ENCODE peak calls at places on chromosome 21, in five cellular contexts. One of them, this sample, is unnamed.

GRCh38 chr21:46128983-46129571 is 26.3 kb downstream of the FTCD start:
- DNase-seq in activated T-cell treated with anti-CD3 and anti-CD28 coated beads, Interleukin-2, amount 50 U/mL, for 72 hours: no peak
- DNase-seq in MV-4-11: no peak
- DNase-seq in AG04450: no peak
- DNase-seq in heart right ventricle: peak
- DNase-seq in this sample: no peak

GRCh38 chr21:46621457-46622182 is 13.9 kb upstream of the PRMT2 start:
- DNase-seq in heart right ventricle: no peak
- DNase-seq in activated T-cell treated with anti-CD3 and anti-CD28 coated beads, Interleukin-2, amount 50 U/mL, for 72 hours: no peak
- DNase-seq in MV-4-11: peak
- DNase-seq in AG04450: no peak
- DNase-seq in this sample: peak

GRCh38 chr21:33820371-33820770 is 95.2 kb downstream of the ATP5PO start:
- DNase-seq in AG04450: no peak
- DNase-seq in MV-4-11: no peak
- DNase-seq in heart right ventricle: no peak
- DNase-seq in activated T-cell treated with anti-CD3 and anti-CD28 coated beads, Interleukin-2, amount 50 U/mL, for 72 hours: no peak
- DNase-seq in this sample: no peak

GRCh38 chr21:27674037-27674436 is 707.1 kb upstream of the ADAMTS5 start:
- DNase-seq in MV-4-11: no peak
- DNase-seq in activated T-cell treated with anti-CD3 and anti-CD28 coated beads, Interleukin-2, amount 50 U/mL, for 72 hours: no peak
- DNase-seq in AG04450: peak
- DNase-seq in heart right ventricle: no peak
- DNase-seq in this sample: no peak

GRCh38 chr21:25639167-25639921 is at the start of gene JAM2:
- DNase-seq in heart right ventricle: peak
- DNase-seq in AG04450: no peak
- DNase-seq in MV-4-11: no peak
- DNase-seq in activated T-cell treated with anti-CD3 and anti-CD28 coated beads, Interleukin-2, amount 50 U/mL, for 72 hours: peak
- DNase-seq in this sample: peak

GRCh38 chr21:18403685-18404084 is at the start of gene TMPRSS15:
- DNase-seq in MV-4-11: no peak
- DNase-seq in AG04450: no peak
- DNase-seq in heart right ventricle: no peak
- DNase-seq in activated T-cell treated with anti-CD3 and anti-CD28 coated beads, Interleukin-2, amount 50 U/mL, for 72 hours: no peak
- DNase-seq in this sample: no peak

GRCh38 chr21:44941567-44941966 is 1.7 kb downstream of the SLX9 start:
- DNase-seq in activated T-cell treated with anti-CD3 and anti-CD28 coated beads, Interleukin-2, amount 50 U/mL, for 72 hours: no peak
- DNase-seq in AG04450: no peak
- DNase-seq in MV-4-11: no peak
- DNase-seq in heart right ventricle: no peak
- DNase-seq in this sample: no peak

GRCh38 chr21:17440955-17441354 is 71.9 kb upstream of the CXADR start:
- DNase-seq in activated T-cell treated with anti-CD3 and anti-CD28 coated beads, Interleukin-2, amount 50 U/mL, for 72 hours: no peak
- DNase-seq in heart right ventricle: no peak
- DNase-seq in MV-4-11: peak
- DNase-seq in AG04450: no peak
- DNase-seq in this sample: no peak

GRCh38 chr21:34886554-34887385 is 162.3 kb downstream of the RUNX1 start:
- DNase-seq in AG04450: no peak
- DNase-seq in activated T-cell treated with anti-CD3 and anti-CD28 coated beads, Interleukin-2, amount 50 U/mL, for 72 hours: peak
- DNase-seq in heart right ventricle: peak
- DNase-seq in MV-4-11: no peak
- DNase-seq in this sample: no peak

GRCh38 chr21:28632718-28633408 is 359.8 kb downstream of the LTN1 start:
- DNase-seq in AG04450: no peak
- DNase-seq in MV-4-11: no peak
- DNase-seq in heart right ventricle: no peak
- DNase-seq in activated T-cell treated with anti-CD3 and anti-CD28 coated beads, Interleukin-2, amount 50 U/mL, for 72 hours: no peak
- DNase-seq in this sample: no peak

GRCh38 chr21:18041012-18041411 is 203.6 kb upstream of the CHODL start:
- DNase-seq in MV-4-11: peak
- DNase-seq in AG04450: no peak
- DNase-seq in heart right ventricle: no peak
- DNase-seq in activated T-cell treated with anti-CD3 and anti-CD28 coated beads, Interleukin-2, amount 50 U/mL, for 72 hours: no peak
- DNase-seq in this sample: no peak

GRCh38 chr21:36569511-36569910 is 89.6 kb upstream of the CLDN14 start:
- DNase-seq in heart right ventricle: no peak
- DNase-seq in AG04450: no peak
- DNase-seq in activated T-cell treated with anti-CD3 and anti-CD28 coated beads, Interleukin-2, amount 50 U/mL, for 72 hours: no peak
- DNase-seq in MV-4-11: no peak
- DNase-seq in this sample: no peak

GRCh38 chr21:39531777-39532333 is 80.1 kb downstream of the SH3BGR start:
- DNase-seq in heart right ventricle: no peak
- DNase-seq in MV-4-11: no peak
- DNase-seq in AG04450: no peak
- DNase-seq in activated T-cell treated with anti-CD3 and anti-CD28 coated beads, Interleukin-2, amount 50 U/mL, for 72 hours: no peak
- DNase-seq in this sample: no peak

GRCh38 chr21:46211786-46212720 is 16.5 kb downstream of the LSS start:
- DNase-seq in heart right ventricle: no peak
- DNase-seq in AG04450: no peak
- DNase-seq in MV-4-11: no peak
- DNase-seq in activated T-cell treated with anti-CD3 and anti-CD28 coated beads, Interleukin-2, amount 50 U/mL, for 72 hours: no peak
- DNase-seq in this sample: no peak

GRCh38 chr21:45328198-45329087 is 40.7 kb upstream of the POFUT2 start:
- DNase-seq in activated T-cell treated with anti-CD3 and anti-CD28 coated beads, Interleukin-2, amount 50 U/mL, for 72 hours: no peak
- DNase-seq in AG04450: no peak
- DNase-seq in MV-4-11: no peak
- DNase-seq in heart right ventricle: no peak
- DNase-seq in this sample: no peak

GRCh38 chr21:34189506-34189905 is 116.1 kb downstream of the MRPS6 start:
- DNase-seq in heart right ventricle: no peak
- DNase-seq in MV-4-11: peak
- DNase-seq in activated T-cell treated with anti-CD3 and anti-CD28 coated beads, Interleukin-2, amount 50 U/mL, for 72 hours: no peak
- DNase-seq in AG04450: no peak
- DNase-seq in this sample: no peak

GRCh38 chr21:14533555-14534400 is 12.3 kb downstream of the SAMSN1 start:
- DNase-seq in heart right ventricle: no peak
- DNase-seq in MV-4-11: no peak
- DNase-seq in activated T-cell treated with anti-CD3 and anti-CD28 coated beads, Interleukin-2, amount 50 U/mL, for 72 hours: no peak
- DNase-seq in AG04450: no peak
- DNase-seq in this sample: no peak

GRCh38 chr21:31866077-31866511 is 6.7 kb upstream of the HUNK start:
- DNase-seq in AG04450: peak
- DNase-seq in activated T-cell treated with anti-CD3 and anti-CD28 coated beads, Interleukin-2, amount 50 U/mL, for 72 hours: peak
- DNase-seq in heart right ventricle: peak
- DNase-seq in MV-4-11: peak
- DNase-seq in this sample: peak

GRCh38 chr21:27213328-27213727 is 246.4 kb upstream of the ADAMTS5 start:
- DNase-seq in MV-4-11: no peak
- DNase-seq in heart right ventricle: no peak
- DNase-seq in AG04450: no peak
- DNase-seq in activated T-cell treated with anti-CD3 and anti-CD28 coated beads, Interleukin-2, amount 50 U/mL, for 72 hours: no peak
- DNase-seq in this sample: no peak

GRCh38 chr21:45246014-45246413 is 41.7 kb downstream of the POFUT2 start:
- DNase-seq in heart right ventricle: no peak
- DNase-seq in AG04450: no peak
- DNase-seq in activated T-cell treated with anti-CD3 and anti-CD28 coated beads, Interleukin-2, amount 50 U/mL, for 72 hours: no peak
- DNase-seq in MV-4-11: no peak
- DNase-seq in this sample: no peak

GRCh38 chr21:43719748-43720538 is 1.0 kb downstream of the PDXK start:
- DNase-seq in AG04450: no peak
- DNase-seq in activated T-cell treated with anti-CD3 and anti-CD28 coated beads, Interleukin-2, amount 50 U/mL, for 72 hours: peak
- DNase-seq in MV-4-11: peak
- DNase-seq in heart right ventricle: no peak
- DNase-seq in this sample: no peak

GRCh38 chr21:32406405-32406804 is 6.1 kb upstream of the EVA1C start:
- DNase-seq in heart right ventricle: no peak
- DNase-seq in AG04450: no peak
- DNase-seq in activated T-cell treated with anti-CD3 and anti-CD28 coated beads, Interleukin-2, amount 50 U/mL, for 72 hours: no peak
- DNase-seq in MV-4-11: no peak
- DNase-seq in this sample: no peak

GRCh38 chr21:45874716-45875415 is 106.7 kb upstream of the COL6A1 start:
- DNase-seq in heart right ventricle: no peak
- DNase-seq in AG04450: peak
- DNase-seq in MV-4-11: peak
- DNase-seq in activated T-cell treated with anti-CD3 and anti-CD28 coated beads, Interleukin-2, amount 50 U/mL, for 72 hours: peak
- DNase-seq in this sample: no peak

GRCh38 chr21:21366277-21366676 is 368.1 kb downstream of the NCAM2 start:
- DNase-seq in MV-4-11: no peak
- DNase-seq in activated T-cell treated with anti-CD3 and anti-CD28 coated beads, Interleukin-2, amount 50 U/mL, for 72 hours: no peak
- DNase-seq in heart right ventricle: no peak
- DNase-seq in AG04450: no peak
- DNase-seq in this sample: no peak

GRCh38 chr21:26443867-26444266 is 129.2 kb downstream of the CYYR1 start:
- DNase-seq in AG04450: no peak
- DNase-seq in activated T-cell treated with anti-CD3 and anti-CD28 coated beads, Interleukin-2, amount 50 U/mL, for 72 hours: no peak
- DNase-seq in heart right ventricle: no peak
- DNase-seq in MV-4-11: no peak
- DNase-seq in this sample: no peak

GRCh38 chr21:32252136-32252535 is 26.7 kb downstream of the MIS18A start:
- DNase-seq in MV-4-11: no peak
- DNase-seq in AG04450: no peak
- DNase-seq in activated T-cell treated with anti-CD3 and anti-CD28 coated beads, Interleukin-2, amount 50 U/mL, for 72 hours: no peak
- DNase-seq in heart right ventricle: no peak
- DNase-seq in this sample: no peak

GRCh38 chr21:17903029-17903806 is 84.1 kb upstream of the C21orf91 start:
- DNase-seq in heart right ventricle: no peak
- DNase-seq in MV-4-11: peak
- DNase-seq in AG04450: peak
- DNase-seq in activated T-cell treated with anti-CD3 and anti-CD28 coated beads, Interleukin-2, amount 50 U/mL, for 72 hours: no peak
- DNase-seq in this sample: no peak

GRCh38 chr21:45558044-45558721 is 15.9 kb upstream of the SLC19A1 start:
- DNase-seq in MV-4-11: no peak
- DNase-seq in activated T-cell treated with anti-CD3 and anti-CD28 coated beads, Interleukin-2, amount 50 U/mL, for 72 hours: no peak
- DNase-seq in heart right ventricle: no peak
- DNase-seq in AG04450: no peak
- DNase-seq in this sample: no peak

GRCh38 chr21:21624674-21625073 is 626.5 kb downstream of the NCAM2 start:
- DNase-seq in AG04450: peak
- DNase-seq in MV-4-11: no peak
- DNase-seq in heart right ventricle: no peak
- DNase-seq in activated T-cell treated with anti-CD3 and anti-CD28 coated beads, Interleukin-2, amount 50 U/mL, for 72 hours: no peak
- DNase-seq in this sample: no peak

GRCh38 chr21:34100789-34101188 is 27.4 kb downstream of the MRPS6 start:
- DNase-seq in MV-4-11: no peak
- DNase-seq in heart right ventricle: no peak
- DNase-seq in AG04450: no peak
- DNase-seq in activated T-cell treated with anti-CD3 and anti-CD28 coated beads, Interleukin-2, amount 50 U/mL, for 72 hours: no peak
- DNase-seq in this sample: no peak

GRCh38 chr21:45474323-45474950 is 67.8 kb downstream of the SLC19A1 start:
- DNase-seq in heart right ventricle: peak
- DNase-seq in activated T-cell treated with anti-CD3 and anti-CD28 coated beads, Interleukin-2, amount 50 U/mL, for 72 hours: no peak
- DNase-seq in MV-4-11: no peak
- DNase-seq in AG04450: no peak
- DNase-seq in this sample: no peak